ENCODE peak calls at places on chromosomes 3 and 15, in ten cellular contexts. K is SK-N-SH, R is upper lobe of right lung, F is astrocyte, C is PC-3, G is stomach, I is mammary epithelial cell, M is dorsolateral prefrontal cortex, J is colonic mucosa, E is choroid plexus epithelial cell. O is an unnamed sample.

GRCh38 chr15:68721886-68722285 is 98.8 kb downstream of the ANP32A start:
- DNase-seq in G (no peak), C (no peak), R (no peak), J (no peak), F (no peak), I (no peak), E (no peak), M (no peak), K (no peak), O (no peak)

GRCh38 chr3:129827765-129828164 is 65.7 kb downstream of the TMCC1 start:
- DNase-seq in F (no peak), R (no peak), E (no peak), C (no peak), K (no peak), J (no peak), G (no peak), M (no peak), I (no peak), O (no peak)

GRCh38 chr15:88072598-88073385 is 183.7 kb downstream of the NTRK3 start:
- DNase-seq in C (no peak), R (no peak), K (no peak), M (no peak), F (no peak), G (no peak), E (no peak), J (no peak), I (no peak), O (no peak)

GRCh38 chr15:65918357-65918920 is 49.1 kb downstream of the RAB11A start:
- DNase-seq in K (no peak), I (no peak), C (no peak), M (no peak), E (no peak), F (no peak), R (no peak), J (no peak), G (no peak), O (no peak)

GRCh38 chr3:142817897-142818296 is 71.0 kb downstream of the PCOLCE2 start:
- DNase-seq in I (no peak), G (no peak), K (no peak), J (no peak), R (no peak), M (no peak), C (no peak), F (no peak), E (peak; percentile 49), O (no peak)

GRCh38 chr3:141311170-141311495 is 57.2 kb upstream of the ZBTB38 start:
- DNase-seq in F (no peak), G (no peak), C (no peak), M (no peak), K (peak; percentile 39), E (no peak), J (no peak), I (no peak), R (no peak), O (no peak)

GRCh38 chr15:93703092-93703785 is 528.1 kb upstream of the MCTP2 start:
- DNase-seq in R (no peak), K (peak; percentile 5), M (no peak), C (no peak), E (no peak), I (peak; percentile 46), J (no peak), G (no peak), F (peak; percentile 4), O (no peak)

GRCh38 chr15:40618023-40618422 is 24.0 kb downstream of the KNL1 start:
- DNase-seq in J (no peak), I (no peak), F (no peak), C (no peak), E (no peak), R (no peak), M (no peak), K (no peak), G (no peak), O (no peak)

GRCh38 chr3:155013427-155013826 is 66.7 kb upstream of the MME start:
- DNase-seq in M (no peak), R (no peak), J (no peak), K (no peak), I (no peak), E (no peak), C (no peak), G (no peak), F (no peak), O (no peak)

GRCh38 chr3:169448501-169448900 is 215.0 kb downstream of the MECOM start:
- DNase-seq in C (peak; percentile 12), E (no peak), J (no peak), F (no peak), K (no peak), I (peak; percentile 28), R (no peak), M (no peak), G (no peak), O (no peak)

GRCh38 chr3:104992618-104993017 is 374.1 kb upstream of the ALCAM start:
- DNase-seq in M (no peak), R (no peak), J (no peak), C (no peak), E (no peak), I (no peak), F (no peak), K (peak; percentile 34), G (no peak), O (peak; percentile 50)

GRCh38 chr15:45914425-45914824 is 279.6 kb downstream of the SQOR start:
- DNase-seq in G (no peak), K (no peak), E (no peak), M (no peak), J (no peak), R (no peak), F (no peak), C (peak; percentile 20), I (no peak), O (no peak)

GRCh38 chr3:38650248-38650940 is 907 bp upstream of the SCN5A start:
- DNase-seq in R (peak; percentile 52), F (no peak), E (no peak), K (peak; percentile 10), I (no peak), C (no peak), J (no peak), M (no peak), G (no peak), O (no peak)

GRCh38 chr15:95875141-95875643 is 455.3 kb upstream of the NR2F2 start:
- DNase-seq in M (no peak), J (no peak), F (peak; percentile 48), R (no peak), K (no peak), E (peak; percentile 85), I (peak; percentile 86), G (peak; percentile 38), C (peak; percentile 84), O (no peak)

GRCh38 chr3:32841875-32842505 is 24.2 kb downstream of the TRIM71 start:
- DNase-seq in M (no peak), I (no peak), F (no peak), E (peak; percentile 8), J (no peak), R (peak; percentile 16), G (no peak), C (peak; percentile 84), K (no peak), O (no peak)

GRCh38 chr3:98530676-98531075 is 1.1 kb upstream of the GPR15 start:
- DNase-seq in G (no peak), J (no peak), F (no peak), E (no peak), M (no peak), R (no peak), K (no peak), C (no peak), I (no peak), O (no peak)

GRCh38 chr3:127915115-127915936 is at the start of gene KBTBD12:
- DNase-seq in G (peak; percentile 34), R (peak; percentile 82), C (no peak), J (peak; percentile 57), F (no peak), M (peak; percentile 37), I (no peak), K (no peak), E (no peak), O (no peak)
- H3K4me3 ChIP-seq in G (peak within 1 kb of the TSS; percentile 51), R (peak within 1 kb of the TSS; percentile 57), C (peak within 1 kb of the TSS; percentile 63), J (peak within 1 kb of the TSS; percentile 32), F (peak within 1 kb of the TSS; percentile 49), M (peak within 1 kb of the TSS; percentile 58), I (no peak within 1 kb of the TSS), K (no peak within 1 kb of the TSS), E (peak within 1 kb of the TSS; percentile 51), O (no peak within 1 kb of the TSS)

GRCh38 chr3:160822931-160823330 is 66.9 kb downstream of the PPM1L start:
- DNase-seq in I (no peak), C (no peak), K (no peak), M (no peak), E (no peak), F (no peak), J (no peak), R (no peak), G (no peak), O (peak; percentile 49)
- TF ChIP-seq CTCF in I (no peak), C (no peak), K (no peak), M (no peak), E (no peak), F (no peak), J (no peak), R (no peak), G (no peak), O (no peak)

GRCh38 chr3:180590396-180590795 is 11.6 kb upstream of the TTC14 start:
- DNase-seq in K (no peak), I (no peak), G (no peak), J (no peak), F (no peak), M (no peak), C (no peak), E (no peak), R (no peak), O (no peak)

GRCh38 chr3:180600473-180600872 is 1.5 kb upstream of the TTC14 start:
- DNase-seq in M (no peak), E (no peak), C (no peak), G (no peak), F (no peak), I (no peak), J (no peak), K (no peak), R (no peak), O (no peak)

GRCh38 chr3:180594631-180595348 is 7.2 kb upstream of the TTC14 start:
- DNase-seq in G (no peak), I (peak; percentile 56), K (peak; percentile 39), R (no peak), J (no peak), C (peak; percentile 75), F (peak; percentile 20), E (peak; percentile 74), M (no peak), O (no peak)

DNA sequence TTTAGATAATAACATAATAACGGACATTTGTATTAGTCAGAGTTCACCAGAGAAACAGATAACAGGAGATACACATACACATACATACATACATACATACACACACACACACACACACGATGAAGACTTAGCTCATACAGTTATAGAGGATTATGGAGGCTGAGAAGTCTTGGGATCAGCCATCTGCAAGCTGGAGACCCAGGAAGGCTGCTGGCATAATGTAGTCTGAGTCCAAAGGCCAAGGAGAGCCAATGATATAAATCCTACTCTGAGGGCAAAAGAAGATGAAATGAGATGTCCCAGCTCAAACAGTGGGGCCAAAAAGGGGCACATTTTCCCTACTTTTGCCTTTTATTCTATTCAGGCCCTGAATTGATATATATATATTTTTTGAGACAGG is 6.4 kb upstream of the TTC14 start:
- DNase-seq in G (no peak), K (no peak), M (no peak), F (no peak), E (no peak), I (no peak), J (no peak), C (no peak), R (no peak), O (no peak)
- H3K4me3 ChIP-seq in G (no peak overlapping the region), K (no peak overlapping the region), M (no peak overlapping the region), F (no peak overlapping the region), E (no peak overlapping the region), I (no peak overlapping the region), J (no peak overlapping the region), C (no peak overlapping the region), R (no peak overlapping the region), O (no peak overlapping the region)

GRCh38 chr3:116306720-116307119 is 138.6 kb downstream of the LSAMP start:
- DNase-seq in C (no peak), K (no peak), I (no peak), M (no peak), E (no peak), R (no peak), J (no peak), G (no peak), F (no peak), O (no peak)
- TF ChIP-seq CTCF in C (no peak), K (peak; percentile 12), I (no peak), M (no peak), E (no peak), R (no peak), J (no peak), G (no peak), F (no peak), O (peak; percentile 13)

O was measured in BE2C.